ENCODE peak calls at places on chromosomes 1 and 21, in seven cellular contexts. G is osteocyte, I is NCI-H1048, E is sciatic nerve, S is cerebellum, C is small intestine, T is GM13977. O is an unnamed sample.

GRCh38 chr1:42957229-42957879 is 1.3 kb downstream of the SLC2A1 start:
- DNase-seq in G (no peak), I (no peak), E (no peak), S (no peak), C (no peak), T (no peak), O (no peak)

GRCh38 chr21:33657124-33657842 is 15.0 kb downstream of the ITSN1 start:
- DNase-seq in G (no peak), I (no peak), E (no peak), S (no peak), C (peak), T (no peak), O (no peak)

GRCh38 chr1:162299018-162299417 is 77.6 kb downstream of the SPATA46 start:
- DNase-seq in G (no peak), I (no peak), E (no peak), S (no peak), C (peak), T (no peak), O (no peak)

GRCh38 chr1:28259935-28260802 is 851 bp downstream of the SESN2 start:
- DNase-seq in G (peak), I (no peak), E (peak), S (peak), C (peak), T (peak), O (peak)

GRCh38 chr1:200306954-200307754 is 102.7 kb downstream of the ZNF281 start:
- DNase-seq in G (no peak), I (peak), E (no peak), S (peak), C (peak), T (peak), O (peak)

GRCh38 chr1:116966791-116967190 is 34.8 kb upstream of the CD101 start:
- DNase-seq in G (no peak), I (no peak), E (no peak), S (no peak), C (no peak), T (no peak), O (no peak)

GRCh38 chr1:14996133-14997050 is 157.2 kb upstream of the TMEM51 start:
- DNase-seq in G (no peak), I (no peak), E (no peak), S (peak), C (no peak), T (no peak), O (peak)

GRCh38 chr1:115114308-115114707 is 25.0 kb upstream of the TSPAN2 start:
- DNase-seq in G (no peak), I (no peak), E (no peak), S (no peak), C (peak), T (no peak), O (no peak)

GRCh38 chr1:21666572-21667320 is 2.4 kb downstream of the RAP1GAP start:
- DNase-seq in G (no peak), I (no peak), E (peak), S (peak), C (no peak), T (no peak), O (peak)

GRCh38 chr21:28142692-28143091 is 850.0 kb downstream of the LTN1 start:
- DNase-seq in G (no peak), I (no peak), E (no peak), S (no peak), C (no peak), T (no peak), O (no peak)

GRCh38 chr1:70992521-70992920 is 55.1 kb downstream of the PTGER3 start:
- DNase-seq in G (no peak), I (no peak), E (no peak), S (no peak), C (no peak), T (no peak), O (no peak)

O was measured in G401.